ENCODE peak calls at places on chromosomes 13 and 19, in four cellular contexts. V, R, Y and H are unnamed samples.

GRCh38 chr19:18904334-18905057 is 8.5 kb upstream of the CERS1 start:
- DNase-seq in V (no peak), Y (no peak), R (no peak), H (no peak)

GRCh38 chr19:48041877-48042580 is 1.9 kb downstream of the CABP5 start:
- DNase-seq in V (no peak), Y (no peak), R (no peak), H (no peak)

GRCh38 chr19:5144545-5145179 is 175.7 kb downstream of the KDM4B start:
- DNase-seq in V (no peak), R (no peak), Y (no peak), H (no peak)

GRCh38 chr19:6494438-6495036 is 7.6 kb downstream of the TUBB4A start:
- DNase-seq in V (no peak), R (no peak), Y (no peak), H (no peak)

GRCh38 chr19:16670291-16670690 is 9.4 kb downstream of the TMEM38A start:
- DNase-seq in R (no peak), V (no peak), Y (no peak), H (no peak)

GRCh38 chr13:110410000-110410399 is 102.9 kb downstream of the COL4A2 start:
- DNase-seq in V (no peak), R (no peak), Y (no peak), H (no peak)

GRCh38 chr19:23946569-23946968 is 31.9 kb downstream of the ZNF726 start:
- DNase-seq in V (no peak), R (no peak), Y (no peak), H (no peak)

GRCh38 chr13:113991191-113991669 is 17.4 kb upstream of the C13orf46 start:
- DNase-seq in R (no peak), V (no peak), Y (no peak), H (no peak)

GRCh38 chr13:64525687-64526086 is 2704.4 kb downstream of the PCDH9 start:
- DNase-seq in V (no peak), R (no peak), Y (no peak), H (no peak)

GRCh38 chr19:48963371-48964204 is 1.5 kb upstream of the FTL start:
- DNase-seq in V (peak), Y (peak), R (peak), H (peak)

GRCh38 chr19:38707512-38708114 is 36.7 kb downstream of the CAPN12 start:
- DNase-seq in V (no peak), R (no peak), Y (peak), H (peak)

GRCh38 chr13:79160818-79161217 is 245.2 kb downstream of the RBM26 start:
- DNase-seq in Y (no peak), V (no peak), R (no peak), H (no peak)

GRCh38 chr13:66994498-66995365 is 235.4 kb downstream of the PCDH9 start:
- DNase-seq in R (no peak), Y (no peak), V (no peak), H (no peak)

GRCh38 chr13:66367356-66367755 is 862.8 kb downstream of the PCDH9 start:
- DNase-seq in Y (no peak), V (no peak), R (no peak), H (no peak)

GRCh38 chr19:13150919-13151604 is 851 bp downstream of the IER2 start:
- DNase-seq in Y (no peak), V (no peak), R (no peak), H (peak)

GRCh38 chr19:49556412-49557398 is 23.7 kb downstream of the NOSIP start:
- DNase-seq in Y (no peak), V (peak), R (no peak), H (no peak)

GRCh38 chr13:45781553-45782326 is 69.8 kb downstream of the SIAH3 start:
- DNase-seq in R (no peak), Y (no peak), V (no peak), H (no peak)

GRCh38 chr13:35771898-35772297 is 295.4 kb upstream of the MAB21L1 start:
- DNase-seq in Y (no peak), R (no peak), V (no peak), H (no peak)

GRCh38 chr13:114107686-114108081 is 24.7 kb downstream of the RASA3 start:
- DNase-seq in Y (no peak), V (peak), R (no peak), H (peak)

GRCh38 chr13:22243519-22244197 is 572.8 kb downstream of the FGF9 start:
- DNase-seq in R (no peak), Y (no peak), V (no peak), H (no peak)

GRCh38 chr19:38265213-38265861 is 964 bp downstream of the SPINT2 start:
- DNase-seq in Y (no peak), R (peak), V (no peak), H (no peak)

GRCh38 chr19:49988433-49988832 is 27.5 kb upstream of the SIGLEC11 start:
- DNase-seq in R (no peak), Y (no peak), V (no peak), H (no peak)

GRCh38 chr19:29683009-29683408 is 17.7 kb downstream of the PLEKHF1 start:
- DNase-seq in V (no peak), R (no peak), Y (peak), H (no peak)

GRCh38 chr19:52687658-52688057 is 47.2 kb downstream of the ZNF611 start:
- DNase-seq in V (no peak), R (no peak), Y (no peak), H (no peak)

GRCh38 chr19:40530091-40530901 is 46.4 kb upstream of the SHKBP1 start:
- DNase-seq in V (peak), Y (no peak), R (peak), H (no peak)

GRCh38 chr19:46478356-46478986 is 7.1 kb upstream of the PNMA8A start:
- DNase-seq in R (no peak), V (peak), Y (no peak), H (no peak)
- TF ChIP-seq JUN in R (no peak), V (no peak), Y (no peak), H (no peak)

DNA sequence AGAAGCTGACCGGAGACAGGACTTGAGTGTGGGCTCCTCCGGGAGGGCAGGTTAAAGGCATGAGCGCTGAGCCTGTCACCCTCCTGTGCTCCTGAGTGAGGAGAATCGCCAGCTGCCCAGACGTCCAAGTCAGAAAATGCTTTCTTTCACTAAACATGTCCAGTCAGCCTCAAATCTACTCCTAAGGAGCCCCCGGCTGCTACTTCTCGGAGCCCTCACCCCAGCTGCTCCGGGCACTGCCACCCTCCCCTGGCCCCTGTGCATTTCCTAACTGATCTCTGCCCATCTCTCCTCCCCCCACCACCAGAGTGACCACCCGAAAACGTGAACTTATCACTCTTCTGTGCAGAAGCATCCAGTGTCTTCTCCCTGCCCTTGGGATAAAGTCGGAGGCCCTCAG is 277.5 kb upstream of the SOX1 start:
- DNase-seq in Y (no peak), V (no peak), R (no peak), H (no peak)
- TF ChIP-seq MAX in Y (no peak), V (no peak), R (no peak), H (no peak)

GRCh38 chr13:103188688-103189326 is 122.6 kb upstream of the SLC10A2 start:
- DNase-seq in R (peak), Y (no peak), V (no peak), H (peak)
- TF ChIP-seq CTCF in R (peak), Y (peak), V (peak), H (no peak)

GRCh38 chr19:9054768-9055167 is 32.1 kb upstream of the OR1M1 start:
- DNase-seq in V (peak), R (peak), Y (no peak), H (no peak)
- TF ChIP-seq JUN in V (no peak), R (no peak), Y (no peak), H (no peak)

GRCh38 chr19:1183543-1184172 is 9.6 kb upstream of the SBNO2 start:
- DNase-seq in R (peak), Y (peak), V (no peak), H (peak)

GRCh38 chr19:1189419-1189818 is 15.4 kb upstream of the SBNO2 start:
- DNase-seq in R (no peak), V (no peak), Y (no peak), H (no peak)
- TF ChIP-seq MAX in R (no peak), V (no peak), Y (no peak), H (no peak)

GRCh38 chr13:53336441-53337160 is 308.0 kb downstream of the OLFM4 start:
- DNase-seq in R (no peak), Y (no peak), V (no peak), H (no peak)

GRCh38 chr13:53341144-53341510 is 312.5 kb downstream of the OLFM4 start:
- DNase-seq in V (no peak), Y (no peak), R (no peak), H (no peak)

GRCh38 chr13:53340505-53341143 is 312.0 kb downstream of the OLFM4 start:
- DNase-seq in R (no peak), V (no peak), Y (no peak), H (no peak)

GRCh38 chr13:53342623-53343022 is 314.0 kb downstream of the OLFM4 start:
- DNase-seq in R (no peak), Y (no peak), V (no peak), H (no peak)

GRCh38 chr13:53338760-53339159 is 310.1 kb downstream of the OLFM4 start:
- DNase-seq in R (no peak), Y (no peak), V (no peak), H (no peak)
- TF ChIP-seq CTCF in R (no peak), Y (no peak), V (no peak), H (no peak)

DNA sequence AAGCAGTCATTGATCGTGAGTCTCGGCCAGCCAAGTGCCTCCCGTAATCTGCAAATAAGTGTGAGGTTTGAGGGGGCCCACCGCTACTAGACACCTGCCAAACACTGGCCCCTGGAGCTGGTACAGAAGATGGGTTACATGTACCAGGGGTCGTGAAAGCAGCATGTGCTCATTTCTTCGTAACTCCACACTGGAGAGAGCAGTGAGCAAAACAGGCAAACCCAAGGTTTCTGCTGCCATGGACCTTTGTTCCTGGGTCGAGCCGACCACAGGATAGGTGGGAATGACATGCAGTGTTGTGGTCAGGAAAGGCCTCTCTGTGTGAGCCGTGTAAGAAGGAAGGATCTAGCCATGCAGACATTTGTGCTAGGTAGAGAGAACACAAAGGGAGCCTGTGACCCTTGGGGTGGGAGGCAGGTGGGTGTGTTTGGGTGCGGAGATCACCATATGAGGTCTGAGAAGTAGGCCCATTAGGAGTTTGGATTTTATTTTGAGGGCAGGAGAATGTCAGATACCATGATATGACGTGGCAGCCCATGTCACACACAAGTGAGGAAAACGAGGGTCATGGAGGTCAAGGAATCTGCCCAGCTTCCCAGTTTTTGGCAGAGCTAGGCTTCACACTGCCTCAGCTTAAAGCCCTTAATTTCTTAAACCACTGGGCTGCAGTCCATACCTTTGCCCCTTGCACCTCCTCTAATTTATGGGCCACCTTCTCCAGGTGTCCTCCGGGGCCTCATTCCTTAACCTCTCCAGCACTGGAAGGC is 915 bp downstream of the GTF3A start:
- DNase-seq in Y (no peak), R (no peak), V (no peak), H (no peak)
- TF ChIP-seq JUN in Y (no peak), R (no peak), V (no peak), H (no peak)